ENCODE peak calls at places on chromosomes 5 and 9, in five cellular contexts. Q is aorta, M is OCI-LY7, R is mucosa of descending colon, X is choroid plexus epithelial cell. J is an unnamed sample.

GRCh38 chr5:25448190-25448621 is 803.4 kb upstream of the CDH10 start:
- DNase-seq in R (no peak), X (no peak), M (no peak), Q (no peak), J (no peak)

GRCh38 chr5:88675758-88676636 is 207.0 kb downstream of the MEF2C start:
- DNase-seq in Q (peak), R (peak), M (peak), X (no peak), J (no peak)

GRCh38 chr9:84583866-84584265 is 85.7 kb upstream of the NTRK2 start:
- DNase-seq in Q (no peak), M (no peak), R (no peak), X (no peak), J (no peak)

GRCh38 chr9:124771867-124772621 is 933 bp upstream of the NR6A1 start:
- DNase-seq in Q (peak), R (peak), X (peak), M (peak), J (no peak)

GRCh38 chr5:158755221-158755620 is 344.5 kb downstream of the EBF1 start:
- DNase-seq in X (no peak), M (peak), Q (no peak), R (no peak), J (no peak)

GRCh38 chr9:136725612-136726011 is 13.2 kb downstream of the DIPK1B start:
- DNase-seq in M (no peak), Q (no peak), R (no peak), X (peak), J (no peak)

GRCh38 chr9:34185778-34186551 is 7.1 kb downstream of the UBAP1 start:
- DNase-seq in M (peak), Q (no peak), R (peak), X (peak), J (peak)

GRCh38 chr5:159038907-159039306 is 60.8 kb downstream of the EBF1 start:
- DNase-seq in M (no peak), R (no peak), X (peak), Q (no peak), J (peak)

GRCh38 chr5:143440448-143441102 is 37.1 kb upstream of the NR3C1 start:
- DNase-seq in Q (no peak), M (peak), X (no peak), R (no peak), J (no peak)

GRCh38 chr9:127909839-127910273 is 7.0 kb downstream of the ST6GALNAC4 start:
- DNase-seq in R (no peak), Q (no peak), M (no peak), X (no peak), J (no peak)

GRCh38 chr9:135100241-135101067 is 13.0 kb downstream of the OLFM1 start:
- DNase-seq in R (no peak), X (no peak), Q (no peak), M (no peak), J (no peak)

GRCh38 chr5:65021527-65022226 is 252.9 kb downstream of the CWC27 start:
- DNase-seq in M (peak), X (no peak), R (no peak), Q (no peak), J (no peak)

DNA sequence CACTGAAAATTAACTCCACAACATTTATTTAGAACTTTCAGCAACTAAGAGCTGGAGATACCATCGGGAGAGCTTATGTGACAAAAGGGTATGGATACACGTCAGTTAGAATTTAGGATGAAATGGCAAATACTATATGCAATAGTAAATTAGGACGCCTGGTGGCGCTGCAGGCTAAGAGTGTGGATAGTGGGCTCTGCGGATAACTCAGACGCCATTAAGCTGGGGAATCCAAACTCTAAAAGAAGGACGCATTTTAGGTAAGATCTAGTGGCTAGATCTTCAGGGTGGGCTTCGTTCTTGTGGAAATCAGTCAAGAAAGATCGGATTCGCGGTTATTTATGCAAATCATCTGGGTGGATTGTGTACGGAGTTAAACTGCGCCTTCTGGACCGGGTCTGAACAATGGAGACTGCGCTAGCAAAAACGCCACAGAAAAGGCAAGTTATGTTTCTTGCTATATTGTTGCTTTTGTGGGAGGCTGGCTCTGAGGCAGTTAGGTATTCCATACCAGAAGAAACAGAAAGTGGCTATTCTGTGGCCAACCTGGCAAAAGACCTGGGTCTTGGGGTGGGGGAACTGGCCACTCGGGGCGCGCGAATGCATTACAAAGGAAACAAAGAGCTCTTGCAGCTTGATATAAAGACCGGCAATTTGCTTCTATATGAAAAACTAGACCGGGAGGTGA is at the start of gene PCDHB5:
- DNase-seq in Q (no peak), X (peak), R (no peak), M (no peak), J (no peak)
- H3K4me3 ChIP-seq in Q (peak), X (peak), R (no peak), M (no peak), J (peak)

DNA sequence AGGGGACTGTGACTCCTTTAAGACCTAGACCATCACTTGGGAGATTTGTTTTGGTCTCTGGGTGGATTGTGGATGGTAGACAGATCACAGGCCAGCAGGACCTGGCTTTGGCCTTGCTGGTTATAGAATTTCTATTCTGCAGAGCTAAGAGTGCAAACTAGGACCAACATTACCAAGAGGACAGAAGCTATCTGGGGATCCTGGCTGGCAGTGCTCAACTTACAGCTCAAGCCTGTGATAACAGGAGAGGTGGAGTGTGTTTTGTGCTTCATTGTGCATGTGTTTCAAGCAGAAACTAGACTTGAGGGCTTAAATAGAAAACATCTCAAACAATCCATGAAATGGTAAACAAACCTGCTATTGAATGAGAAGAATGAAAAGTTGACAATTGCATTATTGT is 106.7 kb downstream of the ZNF462 start:
- DNase-seq in R (no peak), M (no peak), X (no peak), Q (no peak), J (no peak)
- H3K4me3 ChIP-seq in R (no peak), M (no peak), X (no peak), Q (no peak), J (no peak)

DNA sequence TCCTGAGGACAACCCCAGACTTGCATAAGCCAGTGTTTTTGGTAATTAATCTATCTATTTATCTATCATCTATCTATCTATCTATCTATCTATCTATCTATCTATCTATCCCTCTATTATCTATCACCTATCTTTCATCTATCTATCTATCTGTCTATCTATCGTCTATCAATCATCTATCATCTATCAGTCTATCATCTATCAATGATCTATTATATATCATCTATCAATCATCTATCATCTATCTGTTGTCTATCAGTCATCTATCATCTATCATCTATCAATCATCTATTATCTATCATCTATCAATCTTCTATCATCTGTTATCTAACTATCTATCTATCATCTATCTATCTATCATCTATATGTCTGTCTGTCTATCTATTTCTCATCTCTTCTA is 85.5 kb downstream of the PTCH1 start:
- DNase-seq in R (no peak), X (no peak), Q (no peak), M (no peak), J (no peak)
- H3K4me3 ChIP-seq in R (no peak), X (no peak), Q (no peak), M (no peak), J (no peak)

DNA sequence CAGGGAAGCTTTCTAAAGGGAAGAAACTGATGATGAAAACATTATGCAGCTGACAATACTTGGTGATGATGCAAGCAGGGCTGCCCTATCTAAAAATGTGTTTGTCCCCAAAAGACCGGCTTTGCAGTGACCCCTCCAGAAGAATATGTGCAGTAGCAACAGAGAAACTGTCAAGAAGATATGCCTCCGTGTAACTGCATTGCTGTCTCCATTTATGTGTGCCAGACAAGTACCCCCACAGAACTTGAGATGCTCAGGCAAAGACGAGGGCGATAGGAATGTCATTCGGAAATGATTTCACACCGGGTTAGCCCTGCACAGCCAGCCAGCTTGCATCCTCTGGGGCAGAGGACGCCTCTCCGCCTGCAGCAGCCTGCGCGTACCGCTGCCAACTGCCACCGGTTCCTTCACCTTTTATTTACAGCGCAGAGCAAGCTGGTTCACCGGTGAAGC is 2.1 kb downstream of the GABBR2 start:
- DNase-seq in Q (no peak), R (no peak), M (no peak), X (peak), J (no peak)
- H3K4me3 ChIP-seq in Q (no peak), R (no peak), M (no peak), X (no peak), J (no peak)